ENCODE peak calls at places on chromosomes 12 and 14, in six cellular contexts. V, J, M, A, Y and C are unnamed samples.

GRCh38 chr14:50335989-50336391 is 23.9 kb downstream of the DMAC2L start:
- DNase-seq in A (no peak), Y (peak; percentile 80), M (no peak), V (peak; percentile 36), J (peak; percentile 37), C (no peak)

GRCh38 chr14:52922656-52923055 is 28.2 kb downstream of the FERMT2 start:
- DNase-seq in M (no peak), A (no peak), Y (no peak), J (no peak), V (no peak), C (no peak)

GRCh38 chr12:113932411-113933196 is 33.5 kb downstream of the RBM19 start:
- DNase-seq in A (no peak), J (peak; percentile 94), V (peak; percentile 16), M (no peak), Y (no peak), C (no peak)

GRCh38 chr12:2161478-2161877 is 108.7 kb downstream of the CACNA1C start:
- DNase-seq in Y (no peak), J (no peak), V (no peak), M (no peak), A (peak; percentile 97), C (no peak)

GRCh38 chr14:100773331-100774163 is 46.9 kb downstream of the DLK1 start:
- DNase-seq in M (no peak), J (no peak), V (no peak), Y (no peak), A (peak; percentile 43), C (no peak)

GRCh38 chr12:49875115-49875720 is 28.5 kb downstream of the FAIM2 start:
- DNase-seq in A (no peak), V (no peak), J (no peak), Y (no peak), M (no peak), C (no peak)

GRCh38 chr14:63578300-63578699 is 35.1 kb upstream of the PPP2R5E start:
- DNase-seq in V (no peak), A (no peak), J (no peak), M (no peak), Y (no peak), C (no peak)

GRCh38 chr14:76678244-76678643 is 83.0 kb upstream of the VASH1 start:
- DNase-seq in Y (no peak), M (no peak), A (no peak), V (no peak), J (no peak), C (no peak)

GRCh38 chr12:7431993-7432685 is 11.8 kb downstream of the CD163L1 start:
- DNase-seq in V (no peak), J (no peak), M (no peak), A (no peak), Y (no peak), C (no peak)

GRCh38 chr12:107906719-107907118 is 132.2 kb downstream of the ASCL4 start:
- DNase-seq in Y (no peak), A (no peak), V (no peak), J (no peak), M (no peak), C (no peak)

GRCh38 chr12:60324746-60325145 is 728.9 kb downstream of the SLC16A7 start:
- DNase-seq in V (no peak), A (no peak), Y (no peak), M (no peak), J (no peak), C (no peak)

GRCh38 chr12:93127582-93128331 is 198.7 kb upstream of the EEA1 start:
- DNase-seq in J (peak; percentile 44), V (peak; percentile 69), A (peak; percentile 91), M (no peak), Y (no peak), C (peak; percentile 99)

GRCh38 chr14:54309615-54310014 is 87.2 kb upstream of the CDKN3 start:
- DNase-seq in Y (no peak), A (no peak), V (no peak), J (no peak), M (no peak), C (peak; percentile 12)

GRCh38 chr12:12705833-12706520 is 10.0 kb upstream of the GPR19 start:
- DNase-seq in Y (no peak), J (no peak), A (no peak), V (no peak), M (no peak), C (peak; percentile 38)

GRCh38 chr12:129629901-129630300 is 273.9 kb downstream of the TMEM132D start:
- DNase-seq in V (no peak), J (no peak), A (no peak), Y (no peak), M (no peak), C (no peak)

GRCh38 chr12:45989857-45990467 is 412 bp downstream of the SCAF11 start:
- DNase-seq in V (peak; percentile 50), A (peak; percentile 86), Y (peak; percentile 60), J (peak; percentile 31), M (peak; percentile 19), C (no peak)

GRCh38 chr12:62785941-62786559 is 148.9 kb downstream of the PPM1H start:
- DNase-seq in J (no peak), A (peak; percentile 69), V (no peak), Y (no peak), M (peak; percentile 86), C (peak; percentile 73)

GRCh38 chr12:67625004-67625403 is 23.5 kb upstream of the DYRK2 start:
- DNase-seq in V (no peak), A (no peak), J (no peak), M (no peak), Y (no peak), C (no peak)

GRCh38 chr14:50530358-50530757 is 2.0 kb downstream of the MAP4K5 start:
- DNase-seq in Y (no peak), A (no peak), V (no peak), J (no peak), M (no peak), C (no peak)

GRCh38 chr14:94056579-94057308 is 24.3 kb downstream of the DDX24 start:
- DNase-seq in Y (no peak), J (no peak), A (no peak), V (no peak), M (no peak), C (no peak)

GRCh38 chr14:95931384-95931783 is 54.8 kb downstream of the TUNAR start:
- DNase-seq in J (no peak), Y (no peak), V (no peak), M (no peak), A (no peak), C (no peak)

GRCh38 chr12:65534105-65534841 is 255.8 kb downstream of the MSRB3 start:
- DNase-seq in Y (no peak), V (no peak), M (no peak), A (no peak), J (no peak), C (no peak)

GRCh38 chr14:100879194-100879593 is 24.3 kb downstream of the RTL1 start:
- DNase-seq in A (no peak), J (no peak), Y (no peak), M (no peak), V (no peak), C (no peak)

GRCh38 chr12:4417471-4417870 is 28.1 kb downstream of the FGF6 start:
- DNase-seq in Y (peak; percentile 30), M (no peak), A (no peak), J (no peak), V (peak; percentile 23), C (no peak)

GRCh38 chr12:4407136-4407535 is 27.6 kb upstream of the FGF23 start:
- DNase-seq in V (no peak), M (no peak), J (no peak), A (no peak), Y (no peak), C (no peak)

GRCh38 chr12:4416276-4416675 is 29.3 kb downstream of the FGF6 start:
- DNase-seq in J (no peak), V (no peak), Y (no peak), A (no peak), M (no peak), C (no peak)

GRCh38 chr12:4412056-4412455 is 32.5 kb upstream of the FGF23 start:
- DNase-seq in J (no peak), V (no peak), Y (no peak), M (no peak), A (no peak), C (no peak)

GRCh38 chr12:4412462-4412861 is 33.0 kb upstream of the FGF23 start:
- DNase-seq in J (no peak), Y (peak; percentile 56), V (no peak), M (no peak), A (no peak), C (no peak)
- H3K27me3 ChIP-seq in J (peaks cover 5% of the 10 kb centered on the region), Y (peaks cover 40% of the 10 kb centered on the region), V (no peaks in the 10 kb centered on the region), M (peaks cover 67% of the 10 kb centered on the region), A (no peaks in the 10 kb centered on the region), C (peaks cover 2% of the 10 kb centered on the region)

GRCh38 chr12:94404854-94405253 is 54.8 kb downstream of the CEP83 start:
- DNase-seq in Y (no peak), J (no peak), A (no peak), V (no peak), M (no peak), C (no peak)

GRCh38 chr12:94401326-94401725 is 58.3 kb downstream of the CEP83 start:
- DNase-seq in Y (no peak), V (no peak), M (no peak), A (no peak), J (no peak), C (no peak)

DNA sequence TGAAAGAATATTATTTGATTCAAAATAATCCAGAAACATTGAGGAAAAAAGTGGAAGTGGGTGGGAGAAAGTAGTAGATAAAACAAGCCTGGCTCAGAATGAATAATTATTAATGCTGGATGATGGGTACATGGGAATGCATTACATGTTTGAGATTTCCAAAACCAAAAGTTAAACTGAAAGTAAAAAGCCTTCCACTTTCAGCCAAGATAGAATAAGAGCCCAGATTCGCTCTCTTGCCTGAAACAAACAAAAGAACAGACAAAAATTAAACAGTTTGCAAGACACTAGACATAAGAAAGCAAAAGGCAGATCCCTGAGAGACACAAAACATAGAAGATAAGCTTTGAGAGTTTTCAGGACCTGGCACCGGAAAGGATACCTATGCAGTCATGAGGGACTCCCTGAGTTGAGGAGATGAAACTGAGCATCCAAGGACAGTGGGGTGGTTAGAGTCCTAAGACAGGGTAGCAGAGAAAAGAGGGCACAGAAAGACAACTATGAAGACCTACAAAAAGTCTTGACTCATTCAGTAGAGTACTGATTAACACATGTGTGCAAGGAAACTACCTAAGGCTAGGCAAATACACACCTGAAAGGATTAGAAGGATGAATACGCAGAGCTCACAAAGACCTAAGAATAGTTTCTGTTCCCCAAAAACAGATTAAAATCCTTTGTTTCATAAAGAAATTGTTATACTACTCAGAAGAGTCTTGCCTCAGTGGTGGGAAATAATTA is 54.1 kb downstream of the CEP83 start:
- DNase-seq in M (no peak), A (no peak), V (no peak), Y (no peak), J (no peak), C (no peak)
- H3K4me3 ChIP-seq in M (no peak overlapping the region), A (peak overlapping the region; percentile 11), V (no peak overlapping the region), Y (no peak overlapping the region), J (no peak overlapping the region), C (no peak overlapping the region)

GRCh38 chr12:57521475-57522018 is 1.1 kb upstream of the MBD6 start:
- DNase-seq in Y (no peak), M (no peak), A (peak; percentile 86), J (no peak), V (peak; percentile 65), C (no peak)
- TF ChIP-seq POLR2AphosphoS5 in Y (no peak), M (no peak), A (no peak), J (no peak), V (no peak), C (no peak)

DNA sequence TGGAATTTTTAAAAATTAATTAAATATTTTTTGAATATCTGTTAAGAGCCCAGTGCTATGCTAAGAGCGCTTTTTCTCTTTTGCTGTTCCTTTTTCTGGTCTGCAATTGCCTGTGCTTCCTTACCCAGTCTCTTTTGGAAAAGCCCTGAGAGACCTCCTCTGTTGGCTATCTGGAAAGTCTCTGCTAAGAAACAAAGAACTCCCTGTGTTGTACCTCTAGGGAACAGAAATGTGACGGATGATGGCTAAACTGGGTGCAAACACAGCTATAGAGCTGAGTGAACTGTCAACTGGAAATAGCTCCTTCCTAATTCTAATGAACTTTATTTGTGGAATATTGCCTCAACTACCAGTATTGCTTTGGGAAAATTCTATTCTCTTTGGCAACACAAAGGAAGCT is 261.6 kb upstream of the NOVA1 start:
- DNase-seq in M (no peak), V (no peak), A (no peak), Y (no peak), J (no peak), C (no peak)
- H3K27me3 ChIP-seq in M (no peaks in the 10 kb centered on the region), V (no peaks in the 10 kb centered on the region), A (no peaks in the 10 kb centered on the region), Y (no peaks in the 10 kb centered on the region), J (no peaks in the 10 kb centered on the region), C (no peaks in the 10 kb centered on the region)